ENCODE peak calls at places on chromosome 4, in ten cellular contexts. S, W, N, E, J, R, A, I, M and F are unnamed samples.

GRCh38 chr4:15912236-15912635 is 26.3 kb downstream of the FGFBP1 start:
- DNase-seq in N (no peak), S (no peak), E (no peak), R (no peak), W (no peak), M (no peak), J (no peak), I (no peak), A (no peak), F (peak; percentile 5)

GRCh38 chr4:57064811-57065711 is 45.1 kb downstream of the IGFBP7 start:
- DNase-seq in S (peak; percentile 69), W (no peak), N (peak; percentile 83), M (no peak), I (no peak), J (no peak), A (no peak), E (no peak), R (no peak), F (peak; percentile 75)

GRCh38 chr4:74344031-74344430 is 20.9 kb upstream of the EREG start:
- DNase-seq in S (no peak), R (no peak), W (no peak), I (no peak), E (no peak), J (no peak), N (no peak), A (no peak), M (no peak), F (no peak)

GRCh38 chr4:175373031-175373430 is 439.0 kb downstream of the GPM6A start:
- DNase-seq in J (no peak), M (no peak), R (no peak), N (no peak), A (no peak), S (no peak), I (no peak), E (no peak), W (no peak), F (no peak)

GRCh38 chr4:115165503-115165902 is 52.1 kb upstream of the NDST4 start:
- DNase-seq in W (no peak), S (no peak), J (no peak), M (no peak), E (no peak), I (no peak), R (no peak), N (no peak), A (no peak), F (no peak)

GRCh38 chr4:172845281-172845680 is 323.3 kb upstream of the GALNT7 start:
- DNase-seq in I (no peak), R (no peak), N (no peak), A (no peak), J (no peak), S (no peak), M (no peak), W (no peak), E (no peak), F (no peak)

GRCh38 chr4:22237155-22237751 is 278.6 kb downstream of the ADGRA3 start:
- DNase-seq in S (no peak), R (peak; percentile 66), A (peak; percentile 44), E (no peak), N (no peak), I (peak; percentile 39), J (peak; percentile 8), W (no peak), M (peak; percentile 91), F (no peak)

GRCh38 chr4:174036563-174036962 is 246.9 kb downstream of the FBXO8 start:
- DNase-seq in N (no peak), M (no peak), R (no peak), E (no peak), W (no peak), A (no peak), S (no peak), J (no peak), I (no peak), F (no peak)

GRCh38 chr4:168593399-168593798 is 96.5 kb downstream of the PALLD start:
- DNase-seq in I (no peak), S (no peak), R (no peak), W (no peak), J (no peak), A (no peak), N (peak; percentile 40), E (no peak), M (no peak), F (no peak)

GRCh38 chr4:102552781-102553180 is 51.6 kb downstream of the NFKB1 start:
- DNase-seq in J (no peak), W (no peak), M (no peak), E (no peak), N (no peak), R (no peak), I (no peak), S (no peak), A (no peak), F (peak; percentile 66)

GRCh38 chr4:76590847-76591281 is 155.8 kb downstream of the SHROOM3 start:
- DNase-seq in W (no peak), J (no peak), I (no peak), S (peak; percentile 73), N (no peak), R (no peak), E (no peak), A (no peak), M (peak; percentile 37), F (no peak)

GRCh38 chr4:16055937-16056336 is 27.9 kb downstream of the PROM1 start:
- DNase-seq in W (no peak), E (no peak), J (no peak), N (no peak), I (no peak), M (no peak), S (no peak), R (no peak), A (no peak), F (no peak)

GRCh38 chr4:74659576-74660411 is 134.5 kb downstream of the BTC start:
- DNase-seq in N (peak; percentile 87), M (no peak), W (no peak), R (no peak), J (no peak), E (no peak), S (peak; percentile 94), A (no peak), I (no peak), F (peak; percentile 98)

GRCh38 chr4:55398966-55399365 is 3.2 kb downstream of the TMEM165 start:
- DNase-seq in M (no peak), I (peak; percentile 15), E (no peak), W (no peak), J (no peak), A (no peak), N (no peak), S (no peak), R (no peak), F (peak; percentile 39)

GRCh38 chr4:162285753-162286152 is 122.0 kb upstream of the FSTL5 start:
- DNase-seq in W (no peak), M (no peak), J (no peak), R (no peak), I (no peak), S (no peak), E (no peak), N (no peak), A (no peak), F (no peak)

GRCh38 chr4:8315343-8316250 is 46.0 kb downstream of the HTRA3 start:
- DNase-seq in I (peak; percentile 68), A (no peak), E (peak; percentile 37), S (peak; percentile 57), J (peak; percentile 1), R (no peak), N (peak; percentile 85), M (peak; percentile 52), W (no peak), F (peak; percentile 81)

GRCh38 chr4:76690906-76691275 is 207.1 kb downstream of the SOWAHB start:
- DNase-seq in I (no peak), S (no peak), R (no peak), E (no peak), J (no peak), W (no peak), M (no peak), A (no peak), N (no peak), F (no peak)

GRCh38 chr4:103032575-103032974 is 13.1 kb upstream of the SLC9B1 start:
- DNase-seq in R (no peak), A (no peak), N (peak; percentile 15), E (no peak), I (peak; percentile 65), S (no peak), J (no peak), M (peak; percentile 93), W (no peak), F (peak; percentile 35)

GRCh38 chr4:53653484-53654053 is 62.3 kb upstream of the LNX1 start:
- DNase-seq in W (no peak), E (no peak), I (peak; percentile 22), S (no peak), R (no peak), N (peak; percentile 15), M (no peak), J (no peak), A (no peak), F (peak; percentile 36)

GRCh38 chr4:164943192-164943591 is 34.3 kb downstream of the TRIM61 start:
- DNase-seq in S (no peak), W (no peak), J (no peak), A (no peak), N (no peak), E (no peak), M (no peak), R (no peak), I (no peak), F (no peak)

GRCh38 chr4:3317011-3317655 is 24.3 kb downstream of the RGS12 start:
- DNase-seq in S (no peak), N (no peak), I (no peak), E (no peak), W (no peak), M (no peak), J (no peak), R (no peak), A (no peak), F (no peak)

GRCh38 chr4:152045781-152046571 is 285.2 kb upstream of the GATB start:
- DNase-seq in M (peak; percentile 96), W (no peak), A (peak; percentile 4), I (no peak), N (peak; percentile 20), S (no peak), R (peak; percentile 36), E (peak; percentile 63), J (peak; percentile 14), F (peak; percentile 38)

GRCh38 chr4:83010111-83010521 is 507 bp downstream of the LIN54 start:
- DNase-seq in M (peak; percentile 51), I (peak; percentile 65), S (no peak), A (no peak), R (no peak), W (no peak), N (peak; percentile 2), J (no peak), E (no peak), F (peak; percentile 54)

GRCh38 chr4:1009647-1010521 is 1.5 kb upstream of the FGFRL1 start:
- DNase-seq in I (peak; percentile 69), M (peak; percentile 69), A (peak; percentile 80), E (peak; percentile 72), W (peak; percentile 30), J (peak; percentile 74), R (peak; percentile 74), N (peak; percentile 62), S (no peak), F (peak; percentile 70)

GRCh38 chr4:14646831-14647230 is 355.4 kb upstream of the CPEB2 start:
- DNase-seq in W (no peak), R (no peak), S (no peak), M (no peak), N (no peak), A (no peak), E (no peak), J (no peak), I (no peak), F (no peak)

GRCh38 chr4:129335263-129335662 is 239.3 kb downstream of the C4orf33 start:
- DNase-seq in R (no peak), J (no peak), N (no peak), M (no peak), E (no peak), S (no peak), W (no peak), A (no peak), I (no peak), F (no peak)

GRCh38 chr4:121145430-121145829 is 18.7 kb downstream of the TNIP3 start:
- DNase-seq in R (no peak), E (no peak), A (no peak), M (no peak), W (no peak), N (no peak), I (no peak), J (no peak), S (no peak), F (no peak)

GRCh38 chr4:145937021-145937861 is 1.4 kb downstream of the ZNF827 start:
- DNase-seq in M (peak; percentile 60), A (peak; percentile 56), E (peak; percentile 62), W (peak; percentile 81), I (peak; percentile 66), J (peak; percentile 38), R (peak; percentile 66), S (no peak), N (peak; percentile 48), F (peak; percentile 67)